ENCODE peak calls at places on chromosomes 11 and 22, in ten cellular contexts. One of them, this sample, is unnamed.

GRCh38 chr22:34842630-34843029 is 223.3 kb upstream of the ISX start:
- DNase-seq in PC-3: no peak
- DNase-seq in SK-N-SH: no peak
- DNase-seq in OCI-LY7: no peak
- DNase-seq in GM23248: no peak
- DNase-seq in astrocyte: no peak
- DNase-seq in endothelial cell of umbilical vein: no peak
- DNase-seq in neural progenitor cell: peak; percentile 29
- DNase-seq in fibroblast of lung: no peak
- DNase-seq in GM23338: peak; percentile 42
- DNase-seq in this sample: no peak

GRCh38 chr22:45101828-45102227 is 61.9 kb upstream of the NUP50 start:
- DNase-seq in PC-3: peak; percentile 68
- DNase-seq in SK-N-SH: peak; percentile 69
- DNase-seq in OCI-LY7: peak; percentile 77
- DNase-seq in GM23248: peak; percentile 79
- DNase-seq in astrocyte: peak; percentile 33
- DNase-seq in endothelial cell of umbilical vein: peak; percentile 30
- DNase-seq in neural progenitor cell: peak; percentile 80
- DNase-seq in fibroblast of lung: peak; percentile 44
- DNase-seq in GM23338: peak; percentile 91
- DNase-seq in this sample: no peak

GRCh38 chr22:37301144-37301820 is 19.0 kb downstream of the CYTH4 start:
- DNase-seq in PC-3: no peak
- DNase-seq in SK-N-SH: no peak
- DNase-seq in OCI-LY7: no peak
- DNase-seq in GM23248: no peak
- DNase-seq in astrocyte: no peak
- DNase-seq in endothelial cell of umbilical vein: no peak
- DNase-seq in neural progenitor cell: no peak
- DNase-seq in fibroblast of lung: no peak
- DNase-seq in GM23338: no peak
- DNase-seq in this sample: no peak

GRCh38 chr11:123616505-123617198 is 37.8 kb downstream of the SCN3B start:
- DNase-seq in PC-3: no peak
- DNase-seq in SK-N-SH: peak; percentile 67
- DNase-seq in OCI-LY7: no peak
- DNase-seq in GM23248: peak; percentile 96
- DNase-seq in astrocyte: peak; percentile 78
- DNase-seq in endothelial cell of umbilical vein: no peak
- DNase-seq in neural progenitor cell: no peak
- DNase-seq in fibroblast of lung: peak; percentile 86
- DNase-seq in GM23338: no peak
- DNase-seq in this sample: no peak

GRCh38 chr22:23831781-23832180 is 7.0 kb downstream of the DERL3 start:
- DNase-seq in PC-3: no peak
- DNase-seq in SK-N-SH: peak; percentile 20
- DNase-seq in OCI-LY7: no peak
- DNase-seq in GM23248: no peak
- DNase-seq in astrocyte: no peak
- DNase-seq in endothelial cell of umbilical vein: no peak
- DNase-seq in neural progenitor cell: no peak
- DNase-seq in fibroblast of lung: no peak
- DNase-seq in GM23338: no peak
- DNase-seq in this sample: no peak

GRCh38 chr11:34890812-34891211 is 25.4 kb downstream of the APIP start:
- DNase-seq in PC-3: peak; percentile 78
- DNase-seq in SK-N-SH: peak; percentile 28
- DNase-seq in OCI-LY7: peak; percentile 29
- DNase-seq in GM23248: peak; percentile 64
- DNase-seq in astrocyte: peak; percentile 30
- DNase-seq in endothelial cell of umbilical vein: peak; percentile 58
- DNase-seq in neural progenitor cell: peak; percentile 59
- DNase-seq in fibroblast of lung: peak; percentile 42
- DNase-seq in GM23338: peak; percentile 53
- DNase-seq in this sample: peak; percentile 64

GRCh38 chr11:75445315-75445953 is 12.4 kb upstream of the KLHL35 start:
- DNase-seq in PC-3: peak; percentile 88
- DNase-seq in SK-N-SH: peak; percentile 92
- DNase-seq in OCI-LY7: peak; percentile 66
- DNase-seq in GM23248: peak; percentile 59
- DNase-seq in astrocyte: no peak
- DNase-seq in endothelial cell of umbilical vein: peak; percentile 70
- DNase-seq in neural progenitor cell: peak; percentile 85
- DNase-seq in fibroblast of lung: peak; percentile 28
- DNase-seq in GM23338: peak; percentile 89
- DNase-seq in this sample: no peak

GRCh38 chr11:119742263-119742861 is 13.4 kb upstream of the NECTIN1 start:
- DNase-seq in PC-3: no peak
- DNase-seq in SK-N-SH: peak; percentile 89
- DNase-seq in OCI-LY7: no peak
- DNase-seq in GM23248: peak; percentile 39
- DNase-seq in astrocyte: no peak
- DNase-seq in endothelial cell of umbilical vein: no peak
- DNase-seq in neural progenitor cell: peak; percentile 71
- DNase-seq in fibroblast of lung: peak; percentile 42
- DNase-seq in GM23338: peak; percentile 87
- DNase-seq in this sample: no peak

GRCh38 chr22:50361222-50361621 is 18.1 kb downstream of the PPP6R2 start:
- DNase-seq in PC-3: no peak
- DNase-seq in SK-N-SH: no peak
- DNase-seq in OCI-LY7: no peak
- DNase-seq in GM23248: no peak
- DNase-seq in astrocyte: no peak
- DNase-seq in endothelial cell of umbilical vein: no peak
- DNase-seq in neural progenitor cell: no peak
- DNase-seq in fibroblast of lung: no peak
- DNase-seq in GM23338: no peak
- DNase-seq in this sample: no peak

GRCh38 chr22:50360578-50360977 is 17.5 kb downstream of the PPP6R2 start:
- DNase-seq in PC-3: no peak
- DNase-seq in SK-N-SH: no peak
- DNase-seq in OCI-LY7: no peak
- DNase-seq in GM23248: no peak
- DNase-seq in astrocyte: no peak
- DNase-seq in endothelial cell of umbilical vein: no peak
- DNase-seq in neural progenitor cell: no peak
- DNase-seq in fibroblast of lung: no peak
- DNase-seq in GM23338: no peak
- DNase-seq in this sample: no peak

GRCh38 chr22:50363411-50364194 is 20.5 kb downstream of the PPP6R2 start:
- DNase-seq in PC-3: no peak
- DNase-seq in SK-N-SH: no peak
- DNase-seq in OCI-LY7: no peak
- DNase-seq in GM23248: no peak
- DNase-seq in astrocyte: no peak
- DNase-seq in endothelial cell of umbilical vein: no peak
- DNase-seq in neural progenitor cell: no peak
- DNase-seq in fibroblast of lung: no peak
- DNase-seq in GM23338: no peak
- DNase-seq in this sample: no peak

GRCh38 chr22:50357756-50358155 is 14.6 kb downstream of the PPP6R2 start:
- DNase-seq in PC-3: no peak
- DNase-seq in SK-N-SH: no peak
- DNase-seq in OCI-LY7: no peak
- DNase-seq in GM23248: no peak
- DNase-seq in astrocyte: no peak
- DNase-seq in endothelial cell of umbilical vein: no peak
- DNase-seq in neural progenitor cell: no peak
- DNase-seq in fibroblast of lung: no peak
- DNase-seq in GM23338: no peak
- DNase-seq in this sample: no peak

GRCh38 chr22:50361688-50362087 is 18.6 kb downstream of the PPP6R2 start:
- DNase-seq in PC-3: no peak
- DNase-seq in SK-N-SH: no peak
- DNase-seq in OCI-LY7: no peak
- DNase-seq in GM23248: no peak
- DNase-seq in astrocyte: no peak
- DNase-seq in endothelial cell of umbilical vein: no peak
- DNase-seq in neural progenitor cell: no peak
- DNase-seq in fibroblast of lung: no peak
- DNase-seq in GM23338: no peak
- DNase-seq in this sample: no peak
- H3K4me2 ChIP-seq in PC-3: no peak overlapping the region
- H3K4me2 ChIP-seq in SK-N-SH: no peak overlapping the region
- H3K4me2 ChIP-seq in OCI-LY7: no peak overlapping the region
- H3K4me2 ChIP-seq in GM23248: no peak overlapping the region
- H3K4me2 ChIP-seq in astrocyte: no peak overlapping the region
- H3K4me2 ChIP-seq in endothelial cell of umbilical vein: no peak overlapping the region
- H3K4me2 ChIP-seq in neural progenitor cell: no peak overlapping the region
- H3K4me2 ChIP-seq in fibroblast of lung: no peak overlapping the region
- H3K4me2 ChIP-seq in GM23338: no peak overlapping the region
- H3K4me2 ChIP-seq in this sample: no peak overlapping the region

DNA sequence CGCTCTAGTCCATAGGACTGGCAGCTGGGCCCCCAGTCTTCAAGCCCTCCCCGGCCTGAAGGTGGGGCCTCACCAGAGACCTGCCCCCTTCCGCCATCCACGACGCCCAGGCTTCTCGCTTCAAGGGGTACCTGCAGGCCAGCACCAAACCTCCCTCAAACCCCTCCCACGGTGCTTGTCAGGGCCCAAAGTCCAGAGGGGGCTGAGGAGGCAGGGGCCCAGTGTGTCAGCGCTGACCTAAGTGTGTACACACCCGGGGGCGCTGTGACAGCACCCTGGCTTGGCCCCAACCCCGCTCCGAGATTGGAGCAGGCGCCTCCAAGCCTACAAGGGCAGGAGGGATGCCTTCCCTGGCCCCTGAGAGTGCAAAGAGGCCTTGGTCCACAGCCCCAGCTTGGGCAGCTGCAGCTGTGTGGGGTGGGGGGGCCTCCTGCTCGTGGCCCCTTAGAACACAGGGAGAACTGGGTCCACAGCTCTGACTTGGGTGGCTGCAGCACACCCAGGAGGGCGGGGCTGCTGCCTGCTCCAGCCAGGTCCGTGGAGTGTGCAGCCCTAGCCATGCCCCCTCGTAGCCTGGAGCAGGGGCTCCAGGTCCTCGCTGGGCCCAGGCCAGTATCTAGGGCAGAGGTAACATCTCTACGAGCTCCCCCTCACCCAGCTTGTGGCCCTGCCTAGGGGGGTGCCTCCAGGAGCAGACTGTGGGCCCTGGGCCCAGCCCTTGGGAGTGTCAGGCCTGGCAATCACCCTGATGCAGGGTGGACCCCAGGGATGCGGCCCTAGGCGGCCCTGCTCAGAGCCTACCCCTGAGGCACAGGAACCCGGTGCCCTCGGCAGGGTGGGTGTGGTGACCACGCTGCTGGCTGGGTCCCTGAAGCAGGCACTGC is 4.9 kb downstream of the SBF2 start:
- DNase-seq in PC-3: no peak
- DNase-seq in SK-N-SH: no peak
- DNase-seq in OCI-LY7: no peak
- DNase-seq in GM23248: no peak
- DNase-seq in astrocyte: no peak
- DNase-seq in endothelial cell of umbilical vein: no peak
- DNase-seq in neural progenitor cell: no peak
- DNase-seq in fibroblast of lung: no peak
- DNase-seq in GM23338: no peak
- DNase-seq in this sample: no peak
- H3K27ac ChIP-seq in PC-3: no peak overlapping the region
- H3K27ac ChIP-seq in SK-N-SH: no peak overlapping the region
- H3K27ac ChIP-seq in OCI-LY7: no peak overlapping the region
- H3K27ac ChIP-seq in GM23248: no peak overlapping the region
- H3K27ac ChIP-seq in astrocyte: no peak overlapping the region
- H3K27ac ChIP-seq in endothelial cell of umbilical vein: no peak overlapping the region
- H3K27ac ChIP-seq in neural progenitor cell: no peak overlapping the region
- H3K27ac ChIP-seq in fibroblast of lung: no peak overlapping the region
- H3K27ac ChIP-seq in GM23338: no peak overlapping the region
- H3K27ac ChIP-seq in this sample: no peak overlapping the region

GRCh38 chr22:30866216-30866615 is 102.4 kb downstream of the MORC2 start:
- DNase-seq in PC-3: no peak
- DNase-seq in SK-N-SH: peak; percentile 4
- DNase-seq in OCI-LY7: no peak
- DNase-seq in GM23248: no peak
- DNase-seq in astrocyte: no peak
- DNase-seq in endothelial cell of umbilical vein: no peak
- DNase-seq in neural progenitor cell: no peak
- DNase-seq in fibroblast of lung: no peak
- DNase-seq in GM23338: no peak
- DNase-seq in this sample: no peak

GRCh38 chr22:30867746-30868662 is 100.6 kb downstream of the MORC2 start:
- DNase-seq in PC-3: no peak
- DNase-seq in SK-N-SH: peak; percentile 45
- DNase-seq in OCI-LY7: no peak
- DNase-seq in GM23248: no peak
- DNase-seq in astrocyte: no peak
- DNase-seq in endothelial cell of umbilical vein: no peak
- DNase-seq in neural progenitor cell: no peak
- DNase-seq in fibroblast of lung: no peak
- DNase-seq in GM23338: no peak
- DNase-seq in this sample: no peak

GRCh38 chr22:30866811-30867271 is 101.7 kb downstream of the MORC2 start:
- DNase-seq in PC-3: peak; percentile 14
- DNase-seq in SK-N-SH: peak; percentile 50
- DNase-seq in OCI-LY7: peak; percentile 9
- DNase-seq in GM23248: peak; percentile 12
- DNase-seq in astrocyte: no peak
- DNase-seq in endothelial cell of umbilical vein: peak; percentile 80
- DNase-seq in neural progenitor cell: peak; percentile 31
- DNase-seq in fibroblast of lung: no peak
- DNase-seq in GM23338: peak; percentile 35
- DNase-seq in this sample: no peak

GRCh38 chr22:30864441-30865420 is 103.8 kb downstream of the MORC2 start:
- DNase-seq in PC-3: no peak
- DNase-seq in SK-N-SH: peak; percentile 16
- DNase-seq in OCI-LY7: no peak
- DNase-seq in GM23248: no peak
- DNase-seq in astrocyte: no peak
- DNase-seq in endothelial cell of umbilical vein: no peak
- DNase-seq in neural progenitor cell: no peak
- DNase-seq in fibroblast of lung: no peak
- DNase-seq in GM23338: no peak
- DNase-seq in this sample: no peak

GRCh38 chr22:30865656-30866055 is 102.9 kb downstream of the MORC2 start:
- DNase-seq in PC-3: no peak
- DNase-seq in SK-N-SH: peak; percentile 17
- DNase-seq in OCI-LY7: no peak
- DNase-seq in GM23248: no peak
- DNase-seq in astrocyte: no peak
- DNase-seq in endothelial cell of umbilical vein: no peak
- DNase-seq in neural progenitor cell: no peak
- DNase-seq in fibroblast of lung: no peak
- DNase-seq in GM23338: no peak
- DNase-seq in this sample: no peak
- H3K4me2 ChIP-seq in PC-3: no peak overlapping the region
- H3K4me2 ChIP-seq in SK-N-SH: no peak overlapping the region
- H3K4me2 ChIP-seq in OCI-LY7: no peak overlapping the region
- H3K4me2 ChIP-seq in GM23248: no peak overlapping the region
- H3K4me2 ChIP-seq in astrocyte: no peak overlapping the region
- H3K4me2 ChIP-seq in endothelial cell of umbilical vein: no peak overlapping the region
- H3K4me2 ChIP-seq in neural progenitor cell: no peak overlapping the region
- H3K4me2 ChIP-seq in fibroblast of lung: no peak overlapping the region
- H3K4me2 ChIP-seq in GM23338: no peak overlapping the region
- H3K4me2 ChIP-seq in this sample: no peak overlapping the region

GRCh38 chr22:42699281-42699681 is 21.4 kb downstream of the A4GALT start:
- DNase-seq in PC-3: no peak
- DNase-seq in SK-N-SH: no peak
- DNase-seq in OCI-LY7: no peak
- DNase-seq in GM23248: peak; percentile 51
- DNase-seq in astrocyte: no peak
- DNase-seq in endothelial cell of umbilical vein: no peak
- DNase-seq in neural progenitor cell: no peak
- DNase-seq in fibroblast of lung: no peak
- DNase-seq in GM23338: no peak
- DNase-seq in this sample: no peak

GRCh38 chr22:42701694-42702093 is 19.0 kb downstream of the A4GALT start:
- DNase-seq in PC-3: no peak
- DNase-seq in SK-N-SH: no peak
- DNase-seq in OCI-LY7: peak; percentile 30
- DNase-seq in GM23248: no peak
- DNase-seq in astrocyte: no peak
- DNase-seq in endothelial cell of umbilical vein: no peak
- DNase-seq in neural progenitor cell: no peak
- DNase-seq in fibroblast of lung: no peak
- DNase-seq in GM23338: no peak
- DNase-seq in this sample: no peak

GRCh38 chr22:42700355-42700754 is 20.3 kb downstream of the A4GALT start:
- DNase-seq in PC-3: no peak
- DNase-seq in SK-N-SH: no peak
- DNase-seq in OCI-LY7: no peak
- DNase-seq in GM23248: no peak
- DNase-seq in astrocyte: no peak
- DNase-seq in endothelial cell of umbilical vein: no peak
- DNase-seq in neural progenitor cell: no peak
- DNase-seq in fibroblast of lung: no peak
- DNase-seq in GM23338: no peak
- DNase-seq in this sample: no peak

GRCh38 chr22:42700901-42701300 is 19.8 kb downstream of the A4GALT start:
- DNase-seq in PC-3: no peak
- DNase-seq in SK-N-SH: no peak
- DNase-seq in OCI-LY7: no peak
- DNase-seq in GM23248: no peak
- DNase-seq in astrocyte: no peak
- DNase-seq in endothelial cell of umbilical vein: no peak
- DNase-seq in neural progenitor cell: no peak
- DNase-seq in fibroblast of lung: no peak
- DNase-seq in GM23338: no peak
- DNase-seq in this sample: no peak

DNA sequence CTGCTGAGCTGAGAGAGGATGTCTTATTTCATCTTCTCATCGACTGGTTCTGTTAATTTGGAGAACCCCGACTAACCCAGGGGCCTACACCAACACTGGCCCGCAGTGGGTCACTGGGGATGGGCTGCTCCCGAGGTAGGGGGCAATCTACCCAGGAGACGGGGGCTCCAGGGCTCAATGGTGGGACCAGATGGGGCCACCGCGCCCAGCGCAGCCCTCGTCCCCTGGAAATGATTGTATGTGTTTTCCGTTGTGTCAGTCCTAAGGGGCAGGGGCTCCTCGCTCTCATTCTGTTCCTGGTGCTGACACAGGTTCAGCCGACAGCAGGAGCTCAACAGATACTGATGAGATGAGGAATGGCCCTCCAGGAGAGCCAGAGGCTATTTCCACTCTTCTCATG is 20.7 kb downstream of the A4GALT start:
- DNase-seq in PC-3: no peak
- DNase-seq in SK-N-SH: no peak
- DNase-seq in OCI-LY7: no peak
- DNase-seq in GM23248: no peak
- DNase-seq in astrocyte: no peak
- DNase-seq in endothelial cell of umbilical vein: no peak
- DNase-seq in neural progenitor cell: no peak
- DNase-seq in fibroblast of lung: no peak
- DNase-seq in GM23338: no peak
- DNase-seq in this sample: no peak
- H3K27ac ChIP-seq in PC-3: no peak overlapping the region
- H3K27ac ChIP-seq in SK-N-SH: no peak overlapping the region
- H3K27ac ChIP-seq in OCI-LY7: no peak overlapping the region
- H3K27ac ChIP-seq in GM23248: no peak overlapping the region
- H3K27ac ChIP-seq in astrocyte: no peak overlapping the region
- H3K27ac ChIP-seq in endothelial cell of umbilical vein: no peak overlapping the region
- H3K27ac ChIP-seq in neural progenitor cell: no peak overlapping the region
- H3K27ac ChIP-seq in fibroblast of lung: no peak overlapping the region
- H3K27ac ChIP-seq in GM23338: peak overlapping the region; percentile 92
- H3K27ac ChIP-seq in this sample: no peak overlapping the region

This sample was measured in PC-9.